ENCODE peak calls at places on chromosomes 4 and X, in five cellular contexts. Y, A, O, V and S are unnamed samples. For H3K4me1, the result is how much of the 10 kb centered on the place peaks cover.

GRCh38 chrX:10567136-10567535 is 53.2 kb downstream of the MID1 start:
- DNase-seq in V (no peak), A (no peak), O (no peak), Y (no peak), S (no peak)

GRCh38 chrX:46759645-46759974 is 692 bp upstream of the SLC9A7 start:
- DNase-seq in V (no peak), Y (no peak), O (no peak), A (no peak), S (no peak)

GRCh38 chrX:46444011-46444410 is 101.2 kb downstream of the ZNF674 start:
- DNase-seq in O (peak), A (no peak), V (peak), Y (peak), S (no peak)

GRCh38 chrX:69298466-69299140 is 133.3 kb upstream of the PJA1 start:
- DNase-seq in A (peak), O (no peak), Y (no peak), V (no peak), S (no peak)

GRCh38 chr4:182680196-182680771 is 236.9 kb downstream of the DCTD start:
- DNase-seq in O (no peak), V (no peak), A (peak), Y (no peak), S (no peak)

GRCh38 chrX:82556588-82556987 is 951.5 kb upstream of the POU3F4 start:
- DNase-seq in A (no peak), O (no peak), Y (no peak), V (no peak), S (no peak)

GRCh38 chrX:9829308-9830267 is 43.4 kb downstream of the SHROOM2 start:
- DNase-seq in V (no peak), A (no peak), O (no peak), Y (peak), S (no peak)

GRCh38 chr4:9942139-9942538 is 79.2 kb downstream of the SLC2A9 start:
- DNase-seq in A (no peak), V (no peak), Y (no peak), O (no peak), S (no peak)

GRCh38 chr4:111792592-111792991 is 352.7 kb upstream of the FAM241A start:
- DNase-seq in O (no peak), V (no peak), Y (no peak), A (no peak), S (no peak)

GRCh38 chr4:5266991-5267390 is 215.7 kb downstream of the STK32B start:
- DNase-seq in Y (no peak), A (no peak), V (no peak), O (no peak), S (no peak)
- H3K4me1 ChIP-seq in Y (under half), A (under half), V (under half), O (under half), S (under half)

GRCh38 chr4:113604955-113605354 is 156.6 kb downstream of the CAMK2D start:
- DNase-seq in Y (peak), O (peak), V (no peak), A (no peak), S (no peak)
- H3K4me1 ChIP-seq in Y (under half), O (under half), V (under half), A (under half), S (under half)

DNA sequence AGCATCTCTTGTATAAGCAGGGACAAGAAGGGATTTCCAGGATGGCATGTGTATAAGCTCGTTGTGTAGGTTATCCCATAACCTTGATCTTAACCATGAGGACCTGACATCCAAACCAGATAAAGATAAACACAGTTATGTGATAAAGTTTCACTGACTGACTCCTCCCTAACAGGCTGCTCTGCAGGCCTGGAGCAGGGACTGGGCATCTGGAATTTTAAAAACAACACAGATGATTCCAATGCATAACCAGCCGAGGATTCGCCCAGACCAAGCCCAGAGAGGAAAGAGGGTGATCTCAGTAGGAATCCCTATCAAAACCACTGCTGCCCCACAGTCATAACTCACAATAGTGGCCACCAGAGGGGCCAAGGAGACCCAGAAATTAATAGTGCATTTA is 22.7 kb downstream of the KLF3 start:
- DNase-seq in A (no peak), Y (no peak), O (no peak), V (no peak), S (no peak)
- H3K4me1 ChIP-seq in A (half or more), Y (under half), O (under half), V (under half), S (under half)

DNA sequence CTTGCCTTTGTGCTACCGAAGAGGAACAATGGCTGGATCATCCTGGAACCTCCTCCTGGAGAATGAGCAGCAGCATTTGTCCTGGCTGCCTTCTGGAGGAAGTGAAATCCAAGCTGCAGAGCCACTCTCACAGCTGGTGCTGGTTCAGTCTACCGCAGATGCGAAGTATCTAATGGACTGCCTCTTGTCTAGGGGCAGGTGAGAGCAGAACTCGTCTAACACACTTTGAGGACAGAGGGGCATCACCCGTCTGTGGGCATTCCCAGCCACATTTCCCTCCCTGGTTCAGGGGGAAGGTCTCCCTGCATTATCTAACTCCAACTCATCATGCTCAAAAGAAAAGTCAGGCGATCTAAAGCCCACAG is 338.2 kb upstream of the GATB start:
- DNase-seq in O (no peak), Y (no peak), A (no peak), V (no peak), S (no peak)
- H3K4me1 ChIP-seq in O (under half), Y (under half), A (under half), V (under half), S (under half)